ENCODE peak calls at places on chromosomes 16 and 17, in eight cellular contexts. One of them, this sample, is unnamed.

GRCh38 chr16:85514601-85515318 is 98.4 kb upstream of the GSE1 start:
- DNase-seq in EH: peak; percentile 99
- DNase-seq in CD8-positive, alpha-beta T cell: no peak
- DNase-seq in NCI-H1436 treated with DMSO at 0.1 percent for 48 hours: no peak
- DNase-seq in fibroblast of pulmonary artery: peak; percentile 90
- DNase-seq in AG09319: peak; percentile 85
- DNase-seq in CD8-positive, alpha-beta memory T cell: no peak
- DNase-seq in left colon: peak; percentile 62
- DNase-seq in this sample: peak; percentile 72

GRCh38 chr16:57977418-57978069 is 6.6 kb upstream of the CNGB1 start:
- DNase-seq in EH: no peak
- DNase-seq in CD8-positive, alpha-beta T cell: no peak
- DNase-seq in NCI-H1436 treated with DMSO at 0.1 percent for 48 hours: no peak
- DNase-seq in fibroblast of pulmonary artery: no peak
- DNase-seq in AG09319: no peak
- DNase-seq in CD8-positive, alpha-beta memory T cell: no peak
- DNase-seq in left colon: no peak
- DNase-seq in this sample: no peak

GRCh38 chr16:75924397-75924796 is 198.1 kb upstream of the CPHXL start:
- DNase-seq in EH: no peak
- DNase-seq in CD8-positive, alpha-beta T cell: no peak
- DNase-seq in NCI-H1436 treated with DMSO at 0.1 percent for 48 hours: no peak
- DNase-seq in fibroblast of pulmonary artery: no peak
- DNase-seq in AG09319: no peak
- DNase-seq in CD8-positive, alpha-beta memory T cell: no peak
- DNase-seq in left colon: no peak
- DNase-seq in this sample: no peak

GRCh38 chr17:34556384-34556783 is 23.0 kb upstream of the TMEM132E start:
- DNase-seq in EH: peak; percentile 26
- DNase-seq in CD8-positive, alpha-beta T cell: no peak
- DNase-seq in NCI-H1436 treated with DMSO at 0.1 percent for 48 hours: no peak
- DNase-seq in fibroblast of pulmonary artery: peak; percentile 37
- DNase-seq in AG09319: no peak
- DNase-seq in CD8-positive, alpha-beta memory T cell: no peak
- DNase-seq in left colon: no peak
- DNase-seq in this sample: no peak

GRCh38 chr16:79639576-79640311 is 39.2 kb upstream of the MAF start:
- DNase-seq in EH: no peak
- DNase-seq in CD8-positive, alpha-beta T cell: no peak
- DNase-seq in NCI-H1436 treated with DMSO at 0.1 percent for 48 hours: no peak
- DNase-seq in fibroblast of pulmonary artery: no peak
- DNase-seq in AG09319: no peak
- DNase-seq in CD8-positive, alpha-beta memory T cell: no peak
- DNase-seq in left colon: no peak
- DNase-seq in this sample: no peak

GRCh38 chr16:48462146-48462740 is 77.0 kb upstream of the SIAH1 start:
- DNase-seq in EH: no peak
- DNase-seq in CD8-positive, alpha-beta T cell: no peak
- DNase-seq in NCI-H1436 treated with DMSO at 0.1 percent for 48 hours: no peak
- DNase-seq in fibroblast of pulmonary artery: peak; percentile 43
- DNase-seq in AG09319: no peak
- DNase-seq in CD8-positive, alpha-beta memory T cell: no peak
- DNase-seq in left colon: no peak
- DNase-seq in this sample: no peak

GRCh38 chr16:14071576-14072271 is 605 bp downstream of the MRTFB start:
- DNase-seq in EH: peak; percentile 6
- DNase-seq in CD8-positive, alpha-beta T cell: no peak
- DNase-seq in NCI-H1436 treated with DMSO at 0.1 percent for 48 hours: no peak
- DNase-seq in fibroblast of pulmonary artery: peak; percentile 16
- DNase-seq in AG09319: no peak
- DNase-seq in CD8-positive, alpha-beta memory T cell: no peak
- DNase-seq in left colon: peak; percentile 40
- DNase-seq in this sample: no peak

GRCh38 chr17:29238133-29238850 is 8.4 kb upstream of the CRYBA1 start:
- DNase-seq in EH: peak; percentile 65
- DNase-seq in CD8-positive, alpha-beta T cell: no peak
- DNase-seq in NCI-H1436 treated with DMSO at 0.1 percent for 48 hours: no peak
- DNase-seq in fibroblast of pulmonary artery: peak; percentile 69
- DNase-seq in AG09319: no peak
- DNase-seq in CD8-positive, alpha-beta memory T cell: no peak
- DNase-seq in left colon: no peak
- DNase-seq in this sample: no peak

GRCh38 chr17:74192950-74193781 is 10.3 kb upstream of the RPL38 start:
- DNase-seq in EH: no peak
- DNase-seq in CD8-positive, alpha-beta T cell: no peak
- DNase-seq in NCI-H1436 treated with DMSO at 0.1 percent for 48 hours: peak; percentile 86
- DNase-seq in fibroblast of pulmonary artery: no peak
- DNase-seq in AG09319: no peak
- DNase-seq in CD8-positive, alpha-beta memory T cell: no peak
- DNase-seq in left colon: peak; percentile 80
- DNase-seq in this sample: no peak

GRCh38 chr16:88545781-88546180 is 24.4 kb upstream of the ZC3H18 start:
- DNase-seq in EH: no peak
- DNase-seq in CD8-positive, alpha-beta T cell: no peak
- DNase-seq in NCI-H1436 treated with DMSO at 0.1 percent for 48 hours: no peak
- DNase-seq in fibroblast of pulmonary artery: no peak
- DNase-seq in AG09319: no peak
- DNase-seq in CD8-positive, alpha-beta memory T cell: no peak
- DNase-seq in left colon: no peak
- DNase-seq in this sample: no peak

GRCh38 chr16:15715221-15715620 is 65.2 kb downstream of the NDE1 start:
- DNase-seq in EH: no peak
- DNase-seq in CD8-positive, alpha-beta T cell: no peak
- DNase-seq in NCI-H1436 treated with DMSO at 0.1 percent for 48 hours: no peak
- DNase-seq in fibroblast of pulmonary artery: no peak
- DNase-seq in AG09319: no peak
- DNase-seq in CD8-positive, alpha-beta memory T cell: no peak
- DNase-seq in left colon: no peak
- DNase-seq in this sample: no peak

GRCh38 chr16:72877374-72878028 is 170.4 kb downstream of the ZFHX3 start:
- DNase-seq in EH: peak; percentile 97
- DNase-seq in CD8-positive, alpha-beta T cell: no peak
- DNase-seq in NCI-H1436 treated with DMSO at 0.1 percent for 48 hours: no peak
- DNase-seq in fibroblast of pulmonary artery: peak; percentile 81
- DNase-seq in AG09319: no peak
- DNase-seq in CD8-positive, alpha-beta memory T cell: no peak
- DNase-seq in left colon: no peak
- DNase-seq in this sample: peak; percentile 86

GRCh38 chr16:30949655-30950515 is 1.0 kb downstream of the ORAI3 start:
- DNase-seq in EH: peak; percentile 86
- DNase-seq in CD8-positive, alpha-beta T cell: peak; percentile 35
- DNase-seq in NCI-H1436 treated with DMSO at 0.1 percent for 48 hours: no peak
- DNase-seq in fibroblast of pulmonary artery: peak; percentile 80
- DNase-seq in AG09319: peak; percentile 81
- DNase-seq in CD8-positive, alpha-beta memory T cell: no peak
- DNase-seq in left colon: peak; percentile 92
- DNase-seq in this sample: peak; percentile 61

GRCh38 chr16:19108409-19109287 is 5.1 kb upstream of the ITPRIPL2 start:
- DNase-seq in EH: no peak
- DNase-seq in CD8-positive, alpha-beta T cell: no peak
- DNase-seq in NCI-H1436 treated with DMSO at 0.1 percent for 48 hours: no peak
- DNase-seq in fibroblast of pulmonary artery: no peak
- DNase-seq in AG09319: no peak
- DNase-seq in CD8-positive, alpha-beta memory T cell: no peak
- DNase-seq in left colon: no peak
- DNase-seq in this sample: no peak

GRCh38 chr17:29742210-29742513 is 119.5 kb upstream of the CORO6 start:
- DNase-seq in EH: no peak
- DNase-seq in CD8-positive, alpha-beta T cell: no peak
- DNase-seq in NCI-H1436 treated with DMSO at 0.1 percent for 48 hours: no peak
- DNase-seq in fibroblast of pulmonary artery: no peak
- DNase-seq in AG09319: no peak
- DNase-seq in CD8-positive, alpha-beta memory T cell: no peak
- DNase-seq in left colon: no peak
- DNase-seq in this sample: no peak

GRCh38 chr17:73623247-73623646 is 21.0 kb downstream of the SDK2 start:
- DNase-seq in EH: no peak
- DNase-seq in CD8-positive, alpha-beta T cell: no peak
- DNase-seq in NCI-H1436 treated with DMSO at 0.1 percent for 48 hours: no peak
- DNase-seq in fibroblast of pulmonary artery: no peak
- DNase-seq in AG09319: no peak
- DNase-seq in CD8-positive, alpha-beta memory T cell: no peak
- DNase-seq in left colon: no peak
- DNase-seq in this sample: no peak

GRCh38 chr17:41549596-41550039 is 21.5 kb upstream of the KRT19 start:
- DNase-seq in EH: no peak
- DNase-seq in CD8-positive, alpha-beta T cell: no peak
- DNase-seq in NCI-H1436 treated with DMSO at 0.1 percent for 48 hours: no peak
- DNase-seq in fibroblast of pulmonary artery: no peak
- DNase-seq in AG09319: no peak
- DNase-seq in CD8-positive, alpha-beta memory T cell: no peak
- DNase-seq in left colon: peak; percentile 82
- DNase-seq in this sample: no peak

GRCh38 chr16:81645303-81645702 is 133.8 kb upstream of the PLCG2 start:
- DNase-seq in EH: peak; percentile 90
- DNase-seq in CD8-positive, alpha-beta T cell: no peak
- DNase-seq in NCI-H1436 treated with DMSO at 0.1 percent for 48 hours: no peak
- DNase-seq in fibroblast of pulmonary artery: peak; percentile 91
- DNase-seq in AG09319: no peak
- DNase-seq in CD8-positive, alpha-beta memory T cell: no peak
- DNase-seq in left colon: peak; percentile 72
- DNase-seq in this sample: no peak

GRCh38 chr17:7654832-7655540 is 4.3 kb downstream of the ATP1B2 start:
- DNase-seq in EH: peak; percentile 56
- DNase-seq in CD8-positive, alpha-beta T cell: no peak
- DNase-seq in NCI-H1436 treated with DMSO at 0.1 percent for 48 hours: no peak
- DNase-seq in fibroblast of pulmonary artery: peak; percentile 39
- DNase-seq in AG09319: no peak
- DNase-seq in CD8-positive, alpha-beta memory T cell: no peak
- DNase-seq in left colon: no peak
- DNase-seq in this sample: no peak

GRCh38 chr17:49193513-49194296 is 16.7 kb downstream of the GNGT2 start:
- DNase-seq in EH: peak; percentile 76
- DNase-seq in CD8-positive, alpha-beta T cell: peak; percentile 27
- DNase-seq in NCI-H1436 treated with DMSO at 0.1 percent for 48 hours: peak; percentile 7
- DNase-seq in fibroblast of pulmonary artery: peak; percentile 70
- DNase-seq in AG09319: peak; percentile 16
- DNase-seq in CD8-positive, alpha-beta memory T cell: no peak
- DNase-seq in left colon: peak; percentile 63
- DNase-seq in this sample: no peak

GRCh38 chr17:16463341-16464000 is 28.5 kb downstream of the LRRC75A start:
- DNase-seq in EH: peak; percentile 88
- DNase-seq in CD8-positive, alpha-beta T cell: no peak
- DNase-seq in NCI-H1436 treated with DMSO at 0.1 percent for 48 hours: no peak
- DNase-seq in fibroblast of pulmonary artery: peak; percentile 45
- DNase-seq in AG09319: peak; percentile 35
- DNase-seq in CD8-positive, alpha-beta memory T cell: no peak
- DNase-seq in left colon: peak; percentile 92
- DNase-seq in this sample: no peak

GRCh38 chr17:49996495-49997255 is 1.7 kb upstream of the DLX3 start:
- DNase-seq in EH: peak; percentile 44
- DNase-seq in CD8-positive, alpha-beta T cell: peak; percentile 51
- DNase-seq in NCI-H1436 treated with DMSO at 0.1 percent for 48 hours: no peak
- DNase-seq in fibroblast of pulmonary artery: peak; percentile 33
- DNase-seq in AG09319: no peak
- DNase-seq in CD8-positive, alpha-beta memory T cell: peak; percentile 56
- DNase-seq in left colon: no peak
- DNase-seq in this sample: no peak

GRCh38 chr17:6413073-6413472 is 21.8 kb downstream of the AIPL1 start:
- DNase-seq in EH: peak; percentile 42
- DNase-seq in CD8-positive, alpha-beta T cell: no peak
- DNase-seq in NCI-H1436 treated with DMSO at 0.1 percent for 48 hours: peak; percentile 8
- DNase-seq in fibroblast of pulmonary artery: peak; percentile 47
- DNase-seq in AG09319: no peak
- DNase-seq in CD8-positive, alpha-beta memory T cell: no peak
- DNase-seq in left colon: no peak
- DNase-seq in this sample: no peak

GRCh38 chr16:69773255-69773947 is 11.3 kb downstream of the WWP2 start:
- DNase-seq in EH: no peak
- DNase-seq in CD8-positive, alpha-beta T cell: no peak
- DNase-seq in NCI-H1436 treated with DMSO at 0.1 percent for 48 hours: no peak
- DNase-seq in fibroblast of pulmonary artery: no peak
- DNase-seq in AG09319: no peak
- DNase-seq in CD8-positive, alpha-beta memory T cell: no peak
- DNase-seq in left colon: no peak
- DNase-seq in this sample: no peak

GRCh38 chr16:67326115-67326471 is 448 bp downstream of the KCTD19 start:
- DNase-seq in EH: no peak
- DNase-seq in CD8-positive, alpha-beta T cell: no peak
- DNase-seq in NCI-H1436 treated with DMSO at 0.1 percent for 48 hours: no peak
- DNase-seq in fibroblast of pulmonary artery: no peak
- DNase-seq in AG09319: no peak
- DNase-seq in CD8-positive, alpha-beta memory T cell: no peak
- DNase-seq in left colon: no peak
- DNase-seq in this sample: no peak

GRCh38 chr16:10729649-10730048 is 14.0 kb upstream of the NUBP1 start:
- DNase-seq in EH: peak; percentile 55
- DNase-seq in CD8-positive, alpha-beta T cell: no peak
- DNase-seq in NCI-H1436 treated with DMSO at 0.1 percent for 48 hours: no peak
- DNase-seq in fibroblast of pulmonary artery: peak; percentile 42
- DNase-seq in AG09319: peak; percentile 8
- DNase-seq in CD8-positive, alpha-beta memory T cell: no peak
- DNase-seq in left colon: no peak
- DNase-seq in this sample: peak; percentile 21

GRCh38 chr16:13138528-13138927 is 237.1 kb downstream of the SHISA9 start:
- DNase-seq in EH: no peak
- DNase-seq in CD8-positive, alpha-beta T cell: no peak
- DNase-seq in NCI-H1436 treated with DMSO at 0.1 percent for 48 hours: no peak
- DNase-seq in fibroblast of pulmonary artery: no peak
- DNase-seq in AG09319: no peak
- DNase-seq in CD8-positive, alpha-beta memory T cell: no peak
- DNase-seq in left colon: no peak
- DNase-seq in this sample: no peak

This sample was measured in HFF-Myc.